ENCODE peak calls at places on chromosomes 4 and X, in eight cellular contexts. One of them, this sample, is unnamed.

GRCh38 chr4:8010618-8011017 is 71.0 kb upstream of the AFAP1 start:
- DNase-seq in stimulated activated CD8-positive, alpha-beta memory T cell treated with anti-CD3 and anti-CD28 coated beads, Interleukin-12 subunit alpha, Interleukin-12 subunit beta, amount 100 ng/mL, for 4 hours: no peak
- DNase-seq in body of pancreas: peak; percentile 75
- DNase-seq in stimulated activated CD4-positive, alpha-beta T cell treated with anti-CD3 and anti-CD28 coated beads, Interleukin-4, amount 100 ng/mL, for 4 hours: no peak
- DNase-seq in activated naive CD4-positive, alpha-beta T cell treated with Interleukin-2 at 50 U/mL for 16 hours: no peak
- DNase-seq in heart right ventricle: no peak
- DNase-seq in progenitor cell of endocrine pancreas: peak; percentile 54
- DNase-seq in Calu3: no peak
- DNase-seq in this sample: peak; percentile 90

GRCh38 chr4:176818531-176818930 is 25.8 kb upstream of the VEGFC start:
- DNase-seq in stimulated activated CD8-positive, alpha-beta memory T cell treated with anti-CD3 and anti-CD28 coated beads, Interleukin-12 subunit alpha, Interleukin-12 subunit beta, amount 100 ng/mL, for 4 hours: no peak
- DNase-seq in Calu3: no peak
- DNase-seq in body of pancreas: no peak
- DNase-seq in stimulated activated CD4-positive, alpha-beta T cell treated with anti-CD3 and anti-CD28 coated beads, Interleukin-4, amount 100 ng/mL, for 4 hours: no peak
- DNase-seq in progenitor cell of endocrine pancreas: no peak
- DNase-seq in heart right ventricle: no peak
- DNase-seq in activated naive CD4-positive, alpha-beta T cell treated with Interleukin-2 at 50 U/mL for 16 hours: no peak
- DNase-seq in this sample: no peak

GRCh38 chrX:44975666-44976263 is 102.8 kb downstream of the KDM6A start:
- DNase-seq in body of pancreas: no peak
- DNase-seq in heart right ventricle: no peak
- DNase-seq in activated naive CD4-positive, alpha-beta T cell treated with Interleukin-2 at 50 U/mL for 16 hours: no peak
- DNase-seq in stimulated activated CD8-positive, alpha-beta memory T cell treated with anti-CD3 and anti-CD28 coated beads, Interleukin-12 subunit alpha, Interleukin-12 subunit beta, amount 100 ng/mL, for 4 hours: no peak
- DNase-seq in stimulated activated CD4-positive, alpha-beta T cell treated with anti-CD3 and anti-CD28 coated beads, Interleukin-4, amount 100 ng/mL, for 4 hours: no peak
- DNase-seq in Calu3: no peak
- DNase-seq in progenitor cell of endocrine pancreas: no peak
- DNase-seq in this sample: no peak

GRCh38 chr4:156677136-156677535 is 294.5 kb downstream of the PDGFC start:
- DNase-seq in stimulated activated CD4-positive, alpha-beta T cell treated with anti-CD3 and anti-CD28 coated beads, Interleukin-4, amount 100 ng/mL, for 4 hours: no peak
- DNase-seq in stimulated activated CD8-positive, alpha-beta memory T cell treated with anti-CD3 and anti-CD28 coated beads, Interleukin-12 subunit alpha, Interleukin-12 subunit beta, amount 100 ng/mL, for 4 hours: no peak
- DNase-seq in body of pancreas: peak; percentile 9
- DNase-seq in Calu3: peak; percentile 42
- DNase-seq in progenitor cell of endocrine pancreas: no peak
- DNase-seq in activated naive CD4-positive, alpha-beta T cell treated with Interleukin-2 at 50 U/mL for 16 hours: no peak
- DNase-seq in heart right ventricle: no peak
- DNase-seq in this sample: no peak

GRCh38 chrX:108736509-108737479 is at the start of gene IRS4:
- DNase-seq in activated naive CD4-positive, alpha-beta T cell treated with Interleukin-2 at 50 U/mL for 16 hours: no peak
- DNase-seq in heart right ventricle: no peak
- DNase-seq in progenitor cell of endocrine pancreas: peak; percentile 70
- DNase-seq in body of pancreas: peak; percentile 5
- DNase-seq in stimulated activated CD4-positive, alpha-beta T cell treated with anti-CD3 and anti-CD28 coated beads, Interleukin-4, amount 100 ng/mL, for 4 hours: no peak
- DNase-seq in stimulated activated CD8-positive, alpha-beta memory T cell treated with anti-CD3 and anti-CD28 coated beads, Interleukin-12 subunit alpha, Interleukin-12 subunit beta, amount 100 ng/mL, for 4 hours: no peak
- DNase-seq in Calu3: peak; percentile 19
- DNase-seq in this sample: peak; percentile 65

GRCh38 chrX:38110231-38110630 is 103.9 kb downstream of the SYTL5 start:
- DNase-seq in activated naive CD4-positive, alpha-beta T cell treated with Interleukin-2 at 50 U/mL for 16 hours: no peak
- DNase-seq in stimulated activated CD4-positive, alpha-beta T cell treated with anti-CD3 and anti-CD28 coated beads, Interleukin-4, amount 100 ng/mL, for 4 hours: no peak
- DNase-seq in progenitor cell of endocrine pancreas: no peak
- DNase-seq in heart right ventricle: no peak
- DNase-seq in body of pancreas: no peak
- DNase-seq in stimulated activated CD8-positive, alpha-beta memory T cell treated with anti-CD3 and anti-CD28 coated beads, Interleukin-12 subunit alpha, Interleukin-12 subunit beta, amount 100 ng/mL, for 4 hours: no peak
- DNase-seq in Calu3: no peak
- DNase-seq in this sample: no peak

GRCh38 chrX:63747331-63747730 is 37.7 kb downstream of the ARHGEF9 start:
- DNase-seq in body of pancreas: no peak
- DNase-seq in Calu3: no peak
- DNase-seq in stimulated activated CD4-positive, alpha-beta T cell treated with anti-CD3 and anti-CD28 coated beads, Interleukin-4, amount 100 ng/mL, for 4 hours: no peak
- DNase-seq in activated naive CD4-positive, alpha-beta T cell treated with Interleukin-2 at 50 U/mL for 16 hours: no peak
- DNase-seq in stimulated activated CD8-positive, alpha-beta memory T cell treated with anti-CD3 and anti-CD28 coated beads, Interleukin-12 subunit alpha, Interleukin-12 subunit beta, amount 100 ng/mL, for 4 hours: no peak
- DNase-seq in progenitor cell of endocrine pancreas: no peak
- DNase-seq in heart right ventricle: no peak
- DNase-seq in this sample: no peak

GRCh38 chr4:101284546-101284945 is 62.8 kb downstream of the PPP3CA start:
- DNase-seq in body of pancreas: no peak
- DNase-seq in activated naive CD4-positive, alpha-beta T cell treated with Interleukin-2 at 50 U/mL for 16 hours: no peak
- DNase-seq in Calu3: no peak
- DNase-seq in stimulated activated CD8-positive, alpha-beta memory T cell treated with anti-CD3 and anti-CD28 coated beads, Interleukin-12 subunit alpha, Interleukin-12 subunit beta, amount 100 ng/mL, for 4 hours: no peak
- DNase-seq in stimulated activated CD4-positive, alpha-beta T cell treated with anti-CD3 and anti-CD28 coated beads, Interleukin-4, amount 100 ng/mL, for 4 hours: no peak
- DNase-seq in heart right ventricle: no peak
- DNase-seq in progenitor cell of endocrine pancreas: no peak
- DNase-seq in this sample: no peak

GRCh38 chr4:38489924-38490639 is 173.9 kb upstream of the KLF3 start:
- DNase-seq in stimulated activated CD8-positive, alpha-beta memory T cell treated with anti-CD3 and anti-CD28 coated beads, Interleukin-12 subunit alpha, Interleukin-12 subunit beta, amount 100 ng/mL, for 4 hours: no peak
- DNase-seq in stimulated activated CD4-positive, alpha-beta T cell treated with anti-CD3 and anti-CD28 coated beads, Interleukin-4, amount 100 ng/mL, for 4 hours: peak; percentile 13
- DNase-seq in activated naive CD4-positive, alpha-beta T cell treated with Interleukin-2 at 50 U/mL for 16 hours: no peak
- DNase-seq in body of pancreas: peak; percentile 15
- DNase-seq in progenitor cell of endocrine pancreas: no peak
- DNase-seq in Calu3: peak; percentile 57
- DNase-seq in heart right ventricle: no peak
- DNase-seq in this sample: no peak

GRCh38 chr4:119093042-119093827 is 42.4 kb upstream of the MYOZ2 start:
- DNase-seq in progenitor cell of endocrine pancreas: no peak
- DNase-seq in heart right ventricle: no peak
- DNase-seq in Calu3: peak; percentile 25
- DNase-seq in stimulated activated CD8-positive, alpha-beta memory T cell treated with anti-CD3 and anti-CD28 coated beads, Interleukin-12 subunit alpha, Interleukin-12 subunit beta, amount 100 ng/mL, for 4 hours: no peak
- DNase-seq in activated naive CD4-positive, alpha-beta T cell treated with Interleukin-2 at 50 U/mL for 16 hours: no peak
- DNase-seq in stimulated activated CD4-positive, alpha-beta T cell treated with anti-CD3 and anti-CD28 coated beads, Interleukin-4, amount 100 ng/mL, for 4 hours: no peak
- DNase-seq in body of pancreas: no peak
- DNase-seq in this sample: no peak

GRCh38 chr4:61223385-61223784 is 23.3 kb downstream of the ADGRL3 start:
- DNase-seq in progenitor cell of endocrine pancreas: no peak
- DNase-seq in heart right ventricle: no peak
- DNase-seq in body of pancreas: no peak
- DNase-seq in Calu3: no peak
- DNase-seq in stimulated activated CD8-positive, alpha-beta memory T cell treated with anti-CD3 and anti-CD28 coated beads, Interleukin-12 subunit alpha, Interleukin-12 subunit beta, amount 100 ng/mL, for 4 hours: no peak
- DNase-seq in activated naive CD4-positive, alpha-beta T cell treated with Interleukin-2 at 50 U/mL for 16 hours: no peak
- DNase-seq in stimulated activated CD4-positive, alpha-beta T cell treated with anti-CD3 and anti-CD28 coated beads, Interleukin-4, amount 100 ng/mL, for 4 hours: no peak
- DNase-seq in this sample: no peak